ENCODE peak calls at places on chromosomes 11 and 22, in ten cellular contexts. One of them, this sample, is unnamed.
A peak's percentile ranks its signal among the peaks of the same experiment; 100 is the strongest.

GRCh38 chr11:71285111-71285510 is 32.7 kb upstream of the SHANK2 start:
- DNase-seq in right atrium auricular region: no peak
- DNase-seq in right lobe of liver: peak; percentile 24
- DNase-seq in astrocyte of the spinal cord: no peak
- DNase-seq in adrenal gland: no peak
- DNase-seq in Peyer's patch: no peak
- DNase-seq in CD8-positive, alpha-beta T cell: peak; percentile 36
- DNase-seq in astrocyte of the cerebellum: no peak
- DNase-seq in Calu3: no peak
- DNase-seq in mucosa of descending colon: no peak
- DNase-seq in this sample: no peak

GRCh38 chr22:26285632-26286031 is 116.4 kb downstream of the SEZ6L start:
- DNase-seq in right atrium auricular region: no peak
- DNase-seq in right lobe of liver: no peak
- DNase-seq in astrocyte of the spinal cord: no peak
- DNase-seq in adrenal gland: no peak
- DNase-seq in Peyer's patch: no peak
- DNase-seq in CD8-positive, alpha-beta T cell: no peak
- DNase-seq in astrocyte of the cerebellum: no peak
- DNase-seq in Calu3: no peak
- DNase-seq in mucosa of descending colon: no peak
- DNase-seq in this sample: no peak

GRCh38 chr11:9590717-9591116 is 17.2 kb downstream of the WEE1 start:
- DNase-seq in right atrium auricular region: no peak
- DNase-seq in right lobe of liver: no peak
- DNase-seq in astrocyte of the spinal cord: no peak
- DNase-seq in adrenal gland: no peak
- DNase-seq in Peyer's patch: no peak
- DNase-seq in CD8-positive, alpha-beta T cell: no peak
- DNase-seq in astrocyte of the cerebellum: no peak
- DNase-seq in Calu3: no peak
- DNase-seq in mucosa of descending colon: no peak
- DNase-seq in this sample: no peak

GRCh38 chr11:108780119-108780518 is 115.2 kb downstream of the DDX10 start:
- DNase-seq in right atrium auricular region: no peak
- DNase-seq in right lobe of liver: no peak
- DNase-seq in astrocyte of the spinal cord: no peak
- DNase-seq in adrenal gland: no peak
- DNase-seq in Peyer's patch: no peak
- DNase-seq in CD8-positive, alpha-beta T cell: no peak
- DNase-seq in astrocyte of the cerebellum: no peak
- DNase-seq in Calu3: no peak
- DNase-seq in mucosa of descending colon: no peak
- DNase-seq in this sample: no peak

GRCh38 chr22:35541254-35541748 is 670 bp downstream of the RASD2 start:
- DNase-seq in right atrium auricular region: no peak
- DNase-seq in right lobe of liver: no peak
- DNase-seq in astrocyte of the spinal cord: no peak
- DNase-seq in adrenal gland: no peak
- DNase-seq in Peyer's patch: no peak
- DNase-seq in CD8-positive, alpha-beta T cell: no peak
- DNase-seq in astrocyte of the cerebellum: no peak
- DNase-seq in Calu3: peak; percentile 20
- DNase-seq in mucosa of descending colon: peak; percentile 29
- DNase-seq in this sample: no peak

GRCh38 chr11:35751664-35752061 is 89.1 kb downstream of the TRIM44 start:
- DNase-seq in right atrium auricular region: no peak
- DNase-seq in right lobe of liver: no peak
- DNase-seq in astrocyte of the spinal cord: no peak
- DNase-seq in adrenal gland: no peak
- DNase-seq in Peyer's patch: no peak
- DNase-seq in CD8-positive, alpha-beta T cell: no peak
- DNase-seq in astrocyte of the cerebellum: no peak
- DNase-seq in Calu3: no peak
- DNase-seq in mucosa of descending colon: no peak
- DNase-seq in this sample: no peak

GRCh38 chr11:118211006-118211405 is 13.8 kb downstream of the JAML start:
- DNase-seq in right atrium auricular region: no peak
- DNase-seq in right lobe of liver: no peak
- DNase-seq in astrocyte of the spinal cord: no peak
- DNase-seq in adrenal gland: no peak
- DNase-seq in Peyer's patch: no peak
- DNase-seq in CD8-positive, alpha-beta T cell: no peak
- DNase-seq in astrocyte of the cerebellum: no peak
- DNase-seq in Calu3: no peak
- DNase-seq in mucosa of descending colon: no peak
- DNase-seq in this sample: no peak

GRCh38 chr11:29518389-29519174 is 498.2 kb downstream of the KCNA4 start:
- DNase-seq in right atrium auricular region: no peak
- DNase-seq in right lobe of liver: no peak
- DNase-seq in astrocyte of the spinal cord: no peak
- DNase-seq in adrenal gland: no peak
- DNase-seq in Peyer's patch: no peak
- DNase-seq in CD8-positive, alpha-beta T cell: no peak
- DNase-seq in astrocyte of the cerebellum: no peak
- DNase-seq in Calu3: no peak
- DNase-seq in mucosa of descending colon: no peak
- DNase-seq in this sample: no peak

GRCh38 chr11:120747801-120748484 is 236.4 kb downstream of the GRIK4 start:
- DNase-seq in right atrium auricular region: no peak
- DNase-seq in right lobe of liver: no peak
- DNase-seq in astrocyte of the spinal cord: no peak
- DNase-seq in adrenal gland: no peak
- DNase-seq in Peyer's patch: no peak
- DNase-seq in CD8-positive, alpha-beta T cell: no peak
- DNase-seq in astrocyte of the cerebellum: no peak
- DNase-seq in Calu3: no peak
- DNase-seq in mucosa of descending colon: no peak
- DNase-seq in this sample: no peak

GRCh38 chr22:39689421-39689820 is 118.9 kb downstream of the CACNA1I start:
- DNase-seq in right atrium auricular region: no peak
- DNase-seq in right lobe of liver: no peak
- DNase-seq in astrocyte of the spinal cord: no peak
- DNase-seq in adrenal gland: no peak
- DNase-seq in Peyer's patch: no peak
- DNase-seq in CD8-positive, alpha-beta T cell: no peak
- DNase-seq in astrocyte of the cerebellum: no peak
- DNase-seq in Calu3: no peak
- DNase-seq in mucosa of descending colon: no peak
- DNase-seq in this sample: no peak

GRCh38 chr11:126354631-126355323 is 709 bp upstream of the ST3GAL4 start:
- DNase-seq in right atrium auricular region: no peak
- DNase-seq in right lobe of liver: no peak
- DNase-seq in astrocyte of the spinal cord: no peak
- DNase-seq in adrenal gland: no peak
- DNase-seq in Peyer's patch: no peak
- DNase-seq in CD8-positive, alpha-beta T cell: no peak
- DNase-seq in astrocyte of the cerebellum: no peak
- DNase-seq in Calu3: no peak
- DNase-seq in mucosa of descending colon: no peak
- DNase-seq in this sample: no peak

GRCh38 chr11:8370812-8371515 is 107.3 kb upstream of the LMO1 start:
- DNase-seq in right atrium auricular region: no peak
- DNase-seq in right lobe of liver: peak; percentile 10
- DNase-seq in astrocyte of the spinal cord: no peak
- DNase-seq in adrenal gland: no peak
- DNase-seq in Peyer's patch: no peak
- DNase-seq in CD8-positive, alpha-beta T cell: no peak
- DNase-seq in astrocyte of the cerebellum: no peak
- DNase-seq in Calu3: no peak
- DNase-seq in mucosa of descending colon: no peak
- DNase-seq in this sample: no peak

GRCh38 chr11:36453678-36454077 is 56.4 kb downstream of the TRAF6 start:
- DNase-seq in right atrium auricular region: no peak
- DNase-seq in right lobe of liver: no peak
- DNase-seq in astrocyte of the spinal cord: peak; percentile 44
- DNase-seq in adrenal gland: no peak
- DNase-seq in Peyer's patch: no peak
- DNase-seq in CD8-positive, alpha-beta T cell: peak; percentile 27
- DNase-seq in astrocyte of the cerebellum: no peak
- DNase-seq in Calu3: peak; percentile 18
- DNase-seq in mucosa of descending colon: no peak
- DNase-seq in this sample: no peak

GRCh38 chr11:118373871-118374270 is 14.5 kb downstream of the UBE4A start:
- DNase-seq in right atrium auricular region: no peak
- DNase-seq in right lobe of liver: no peak
- DNase-seq in astrocyte of the spinal cord: no peak
- DNase-seq in adrenal gland: no peak
- DNase-seq in Peyer's patch: no peak
- DNase-seq in CD8-positive, alpha-beta T cell: no peak
- DNase-seq in astrocyte of the cerebellum: no peak
- DNase-seq in Calu3: no peak
- DNase-seq in mucosa of descending colon: no peak
- DNase-seq in this sample: no peak

DNA sequence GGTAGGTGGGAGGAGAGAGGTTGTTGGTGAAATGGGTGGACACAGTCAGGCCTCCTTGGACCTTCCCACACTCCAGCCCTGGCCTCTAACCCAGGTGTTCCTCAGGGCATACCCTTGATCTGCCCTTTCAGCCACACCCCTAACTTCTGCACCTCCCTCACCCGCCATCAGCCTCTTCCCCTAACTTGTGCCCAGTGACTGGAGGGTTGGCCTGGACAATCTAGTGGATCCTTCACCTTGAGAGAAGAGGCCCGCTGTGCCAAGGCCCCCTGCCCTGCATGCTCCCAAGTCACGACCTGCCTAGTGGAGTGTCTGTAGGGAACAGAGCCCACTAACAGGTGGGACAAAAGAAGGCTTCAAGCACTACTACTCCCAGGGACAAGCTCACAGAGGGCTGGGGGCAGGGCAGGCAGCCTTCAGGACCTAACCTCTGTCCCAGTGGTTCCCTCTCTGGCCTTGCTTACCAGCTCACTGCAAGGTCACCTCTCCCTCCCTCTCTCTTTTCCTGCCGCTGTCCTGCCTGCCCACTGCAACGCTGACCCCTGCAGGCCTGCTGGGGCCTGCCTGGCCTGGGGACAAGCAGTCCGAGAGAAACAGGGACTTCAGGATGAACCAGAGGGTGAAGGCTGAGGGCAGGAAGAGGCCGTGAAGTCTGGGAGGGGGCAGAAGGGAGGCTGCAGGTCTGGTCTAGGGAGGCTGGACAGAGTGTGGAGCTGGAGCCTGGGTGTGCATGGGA is 3.3 kb downstream of the SYT7 start:
- DNase-seq in right atrium auricular region: no peak
- DNase-seq in right lobe of liver: peak; percentile 58
- DNase-seq in astrocyte of the spinal cord: no peak
- DNase-seq in adrenal gland: no peak
- DNase-seq in Peyer's patch: no peak
- DNase-seq in CD8-positive, alpha-beta T cell: no peak
- DNase-seq in astrocyte of the cerebellum: no peak
- DNase-seq in Calu3: no peak
- DNase-seq in mucosa of descending colon: no peak
- DNase-seq in this sample: no peak
- TF ChIP-seq CTCF in right atrium auricular region: peak; percentile 71
- TF ChIP-seq CTCF in right lobe of liver: peak; percentile 15
- TF ChIP-seq CTCF in astrocyte of the spinal cord: peak; percentile 34
- TF ChIP-seq CTCF in adrenal gland: peak; percentile 17
- TF ChIP-seq CTCF in Peyer's patch: no peak
- TF ChIP-seq CTCF in CD8-positive, alpha-beta T cell: no peak
- TF ChIP-seq CTCF in astrocyte of the cerebellum: peak; percentile 36
- TF ChIP-seq CTCF in Calu3: no peak
- TF ChIP-seq CTCF in mucosa of descending colon: no peak
- TF ChIP-seq CTCF in this sample: no peak

GRCh38 chr11:43516316-43516820 is 157.6 kb downstream of the TTC17 start:
- DNase-seq in right atrium auricular region: no peak
- DNase-seq in right lobe of liver: no peak
- DNase-seq in astrocyte of the spinal cord: no peak
- DNase-seq in adrenal gland: no peak
- DNase-seq in Peyer's patch: no peak
- DNase-seq in CD8-positive, alpha-beta T cell: no peak
- DNase-seq in astrocyte of the cerebellum: no peak
- DNase-seq in Calu3: no peak
- DNase-seq in mucosa of descending colon: no peak
- DNase-seq in this sample: no peak
- TF ChIP-seq CTCF in right atrium auricular region: no peak
- TF ChIP-seq CTCF in right lobe of liver: no peak
- TF ChIP-seq CTCF in astrocyte of the spinal cord: no peak
- TF ChIP-seq CTCF in adrenal gland: no peak
- TF ChIP-seq CTCF in Peyer's patch: no peak
- TF ChIP-seq CTCF in CD8-positive, alpha-beta T cell: no peak
- TF ChIP-seq CTCF in astrocyte of the cerebellum: no peak
- TF ChIP-seq CTCF in Calu3: no peak
- TF ChIP-seq CTCF in mucosa of descending colon: no peak
- TF ChIP-seq CTCF in this sample: no peak

GRCh38 chr22:20027966-20028854 is 7.3 kb downstream of the TANGO2 start:
- DNase-seq in right atrium auricular region: no peak
- DNase-seq in right lobe of liver: no peak
- DNase-seq in astrocyte of the spinal cord: no peak
- DNase-seq in adrenal gland: no peak
- DNase-seq in Peyer's patch: no peak
- DNase-seq in CD8-positive, alpha-beta T cell: no peak
- DNase-seq in astrocyte of the cerebellum: no peak
- DNase-seq in Calu3: peak; percentile 30
- DNase-seq in mucosa of descending colon: peak; percentile 28
- DNase-seq in this sample: no peak
- TF ChIP-seq CTCF in right atrium auricular region: peak; percentile 10
- TF ChIP-seq CTCF in right lobe of liver: peak; percentile 26
- TF ChIP-seq CTCF in astrocyte of the spinal cord: peak; percentile 42
- TF ChIP-seq CTCF in adrenal gland: peak; percentile 39
- TF ChIP-seq CTCF in Peyer's patch: peak; percentile 25
- TF ChIP-seq CTCF in CD8-positive, alpha-beta T cell: no peak
- TF ChIP-seq CTCF in astrocyte of the cerebellum: peak; percentile 47
- TF ChIP-seq CTCF in Calu3: peak; percentile 25
- TF ChIP-seq CTCF in mucosa of descending colon: no peak
- TF ChIP-seq CTCF in this sample: no peak

GRCh38 chr11:73912045-73912444 is 35.2 kb downstream of the PAAF1 start:
- DNase-seq in right atrium auricular region: no peak
- DNase-seq in right lobe of liver: no peak
- DNase-seq in astrocyte of the spinal cord: no peak
- DNase-seq in adrenal gland: no peak
- DNase-seq in Peyer's patch: no peak
- DNase-seq in CD8-positive, alpha-beta T cell: no peak
- DNase-seq in astrocyte of the cerebellum: no peak
- DNase-seq in Calu3: no peak
- DNase-seq in mucosa of descending colon: no peak
- DNase-seq in this sample: no peak

GRCh38 chr11:73902303-73902702 is 25.5 kb downstream of the PAAF1 start:
- DNase-seq in right atrium auricular region: no peak
- DNase-seq in right lobe of liver: no peak
- DNase-seq in astrocyte of the spinal cord: no peak
- DNase-seq in adrenal gland: no peak
- DNase-seq in Peyer's patch: no peak
- DNase-seq in CD8-positive, alpha-beta T cell: no peak
- DNase-seq in astrocyte of the cerebellum: no peak
- DNase-seq in Calu3: no peak
- DNase-seq in mucosa of descending colon: no peak
- DNase-seq in this sample: no peak

DNA sequence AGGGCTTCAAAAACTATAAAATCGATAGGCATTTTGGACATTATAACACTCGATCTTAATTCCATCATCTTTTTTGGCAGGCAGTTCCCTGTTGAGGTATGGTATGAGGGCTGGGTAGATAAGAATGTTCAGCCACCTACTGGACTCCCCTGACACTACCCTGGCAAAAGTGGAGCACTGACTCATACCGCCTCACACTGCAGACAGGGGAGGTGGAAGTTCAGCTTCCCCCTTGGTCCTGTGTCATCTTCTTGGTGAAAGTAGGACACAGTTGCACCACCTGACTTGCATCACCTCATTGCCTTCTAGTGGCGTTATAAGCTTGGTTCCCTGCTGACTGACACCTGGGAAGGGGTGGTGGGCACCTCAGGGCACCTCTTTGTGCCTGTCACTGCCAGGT is 30.4 kb downstream of the PAAF1 start:
- DNase-seq in right atrium auricular region: no peak
- DNase-seq in right lobe of liver: no peak
- DNase-seq in astrocyte of the spinal cord: no peak
- DNase-seq in adrenal gland: peak; percentile 53
- DNase-seq in Peyer's patch: no peak
- DNase-seq in CD8-positive, alpha-beta T cell: no peak
- DNase-seq in astrocyte of the cerebellum: no peak
- DNase-seq in Calu3: peak; percentile 17
- DNase-seq in mucosa of descending colon: no peak
- DNase-seq in this sample: no peak
- TF ChIP-seq CTCF in right atrium auricular region: peak; percentile 46
- TF ChIP-seq CTCF in right lobe of liver: no peak
- TF ChIP-seq CTCF in astrocyte of the spinal cord: no peak
- TF ChIP-seq CTCF in adrenal gland: peak; percentile 52
- TF ChIP-seq CTCF in Peyer's patch: no peak
- TF ChIP-seq CTCF in CD8-positive, alpha-beta T cell: no peak
- TF ChIP-seq CTCF in astrocyte of the cerebellum: peak; percentile 20
- TF ChIP-seq CTCF in Calu3: no peak
- TF ChIP-seq CTCF in mucosa of descending colon: no peak
- TF ChIP-seq CTCF in this sample: no peak

This sample was measured in lower leg skin.